ENCODE peak calls at places on chromosomes 2 and 18, in seven cellular contexts. H is suprapubic skin, I is esophagus squamous epithelium, F is endothelial cell of umbilical vein, W is vagina, M is GM12891, U is IMR-90. T is an unnamed sample.

GRCh38 chr2:8872821-8873432 is 35.5 kb upstream of the KIDINS220 start:
- DNase-seq in H (no peak), I (no peak), F (peak), W (no peak), M (peak), U (peak), T (peak)

GRCh38 chr2:1487758-1488715 is 74.8 kb downstream of the TPO start:
- DNase-seq in H (peak), I (no peak), F (no peak), W (peak), M (no peak), U (no peak), T (no peak)

GRCh38 chr2:237030382-237030781 is 55.3 kb upstream of the COPS8 start:
- DNase-seq in H (no peak), I (no peak), F (no peak), W (no peak), M (no peak), U (no peak), T (no peak)

GRCh38 chr2:108637304-108637669 is 82.0 kb upstream of the RANBP2 start:
- DNase-seq in H (no peak), I (no peak), F (peak), W (no peak), M (peak), U (peak), T (peak)

GRCh38 chr2:105486762-105487141 is 87.9 kb upstream of the FHL2 start:
- DNase-seq in H (no peak), I (no peak), F (no peak), W (no peak), M (no peak), U (no peak), T (no peak)

GRCh38 chr2:182717451-182718215 is 1.6 kb downstream of the DNAJC10 start:
- DNase-seq in H (no peak), I (no peak), F (peak), W (no peak), M (no peak), U (no peak), T (no peak)

GRCh38 chr2:136058262-136058661 is 59.7 kb downstream of the CXCR4 start:
- DNase-seq in H (no peak), I (no peak), F (no peak), W (no peak), M (no peak), U (no peak), T (no peak)

GRCh38 chr2:104849618-104850097 is 4.3 kb upstream of the POU3F3 start:
- DNase-seq in H (no peak), I (no peak), F (peak), W (no peak), M (no peak), U (peak), T (peak)

GRCh38 chr18:61743775-61744531 is 148.9 kb downstream of the RNF152 start:
- DNase-seq in H (no peak), I (no peak), F (no peak), W (no peak), M (no peak), U (peak), T (no peak)

GRCh38 chr2:131104487-131105155 is 515 bp upstream of the PLEKHB2 start:
- DNase-seq in H (peak), I (no peak), F (peak), W (peak), M (peak), U (peak), T (peak)

GRCh38 chr2:221574231-221574570 is 2.1 kb upstream of the EPHA4 start:
- DNase-seq in H (no peak), I (no peak), F (peak), W (no peak), M (no peak), U (no peak), T (no peak)

GRCh38 chr2:221571391-221572179 is 519 bp downstream of the EPHA4 start:
- DNase-seq in H (no peak), I (no peak), F (peak), W (no peak), M (no peak), U (peak), T (peak)

GRCh38 chr2:221572180-221572820 is at the start of gene EPHA4:
- DNase-seq in H (peak), I (no peak), F (peak), W (peak), M (peak), U (peak), T (peak)

GRCh38 chr2:221572821-221573429 is 821 bp upstream of the EPHA4 start:
- DNase-seq in H (no peak), I (no peak), F (peak), W (peak), M (peak), U (peak), T (peak)

DNA sequence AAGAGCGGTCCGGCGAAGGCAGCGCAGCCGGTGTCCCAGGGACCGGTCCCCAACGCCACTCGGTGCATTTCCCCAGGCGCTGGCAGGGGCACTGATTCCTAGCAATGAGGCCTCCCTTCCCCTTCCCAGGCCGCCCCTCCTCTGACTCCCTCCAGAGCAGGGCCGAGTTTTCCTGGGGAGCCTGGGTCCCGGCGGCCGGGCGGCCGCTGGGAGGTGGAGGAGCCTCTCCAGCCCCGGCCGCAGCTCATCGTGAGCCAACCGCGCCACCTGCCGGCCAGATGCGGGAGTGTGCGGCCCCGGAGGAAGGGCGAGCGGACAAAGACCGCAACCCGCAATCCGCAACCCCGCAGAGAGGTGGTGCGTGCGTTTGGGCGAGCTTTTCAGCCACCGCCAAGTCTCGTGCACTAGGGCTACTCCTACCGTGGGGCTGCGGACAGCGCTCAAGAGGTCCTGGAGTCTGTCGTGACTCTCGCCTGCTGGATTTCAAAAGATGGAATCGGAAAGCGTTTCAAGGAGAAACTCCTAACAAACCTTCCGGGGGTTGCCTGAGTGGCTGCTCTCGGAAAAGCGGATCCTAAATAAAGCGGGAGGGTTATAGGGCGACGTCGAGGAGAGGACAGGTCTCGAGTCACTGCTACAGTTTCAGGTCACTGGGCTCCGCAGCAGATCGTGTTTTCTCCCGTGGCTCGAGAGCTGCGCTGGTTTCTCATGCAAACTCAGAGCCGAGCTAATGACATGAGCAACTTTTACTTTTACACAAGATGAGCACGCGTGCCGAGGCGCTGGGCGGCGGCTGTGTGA is 1.5 kb upstream of the EPHA4 start:
- DNase-seq in H (peak), I (no peak), F (peak), W (peak), M (peak), U (peak), T (peak)
- TF ChIP-seq POLR2A in H (no peak), I (no peak), F (no peak), W (no peak), M (no peak), U (no peak), T (no peak)

DNA sequence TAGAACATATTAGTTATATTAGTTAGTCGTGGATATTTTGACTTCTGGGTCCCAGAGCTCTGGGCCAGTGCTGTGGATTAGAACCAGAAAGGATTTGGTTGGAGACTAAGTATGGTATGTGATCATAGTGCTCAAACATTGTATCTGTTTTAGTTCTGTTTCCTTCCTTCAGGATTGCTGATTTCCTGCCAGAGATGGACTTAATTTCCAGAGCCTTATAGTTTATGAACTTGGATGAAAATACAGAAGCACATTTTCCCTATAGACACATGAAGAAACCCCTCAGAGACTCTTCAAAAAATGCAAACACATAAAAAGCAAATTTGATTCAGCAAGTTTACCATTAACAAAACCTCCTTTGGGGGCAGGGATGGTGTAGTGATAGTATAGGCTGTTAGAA is 88.6 kb upstream of the EFEMP1 start:
- DNase-seq in H (no peak), I (no peak), F (peak), W (no peak), M (no peak), U (no peak), T (no peak)
- TF ChIP-seq POLR2A in H (no peak), I (no peak), F (peak), W (no peak), M (no peak), U (no peak), T (no peak)

GRCh38 chr2:27261241-27261925 is 1.5 kb downstream of the SLC30A3 start:
- DNase-seq in H (no peak), I (no peak), F (no peak), W (no peak), M (no peak), U (no peak), T (no peak)

GRCh38 chr2:27261926-27262298 is 935 bp downstream of the SLC30A3 start:
- DNase-seq in H (no peak), I (no peak), F (no peak), W (no peak), M (no peak), U (no peak), T (no peak)

GRCh38 chr2:27264253-27264752 is 1.5 kb upstream of the SLC30A3 start:
- DNase-seq in H (no peak), I (no peak), F (peak), W (no peak), M (no peak), U (no peak), T (no peak)

GRCh38 chr2:27263287-27264252 is 723 bp upstream of the SLC30A3 start:
- DNase-seq in H (no peak), I (no peak), F (peak), W (no peak), M (no peak), U (no peak), T (no peak)

GRCh38 chr2:27262379-27263286 is at the start of gene SLC30A3:
- DNase-seq in H (no peak), I (no peak), F (peak), W (no peak), M (peak), U (no peak), T (peak)
- TF ChIP-seq POLR2A in H (no peak), I (no peak), F (no peak), W (no peak), M (no peak), U (no peak), T (no peak)

DNA sequence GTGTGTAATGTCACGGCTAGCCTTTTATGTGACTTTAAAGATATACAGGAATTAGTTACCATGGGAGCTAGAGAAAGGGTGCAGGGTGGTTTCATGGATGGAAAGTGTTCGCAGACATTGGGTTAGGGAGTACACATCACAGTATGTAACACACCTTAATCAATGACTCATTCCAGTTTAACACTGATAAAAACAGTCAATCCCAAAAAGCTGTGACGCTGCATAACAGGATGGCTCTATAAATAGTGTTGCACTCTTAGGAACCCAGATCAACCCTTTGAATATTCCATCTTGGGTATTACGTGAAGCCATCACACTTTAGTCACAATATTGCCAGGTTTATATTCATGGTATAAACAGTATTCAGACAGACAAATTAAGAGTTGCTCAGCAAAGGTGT is 33.6 kb downstream of the CAB39 start:
- DNase-seq in H (no peak), I (no peak), F (no peak), W (no peak), M (no peak), U (no peak), T (peak)
- TF ChIP-seq POLR2A in H (no peak), I (no peak), F (no peak), W (no peak), M (no peak), U (no peak), T (no peak)

GRCh38 chr2:74533464-74533863 is 3.7 kb downstream of the HTRA2 start:
- DNase-seq in H (no peak), I (no peak), F (no peak), W (no peak), M (no peak), U (no peak), T (no peak)

GRCh38 chr2:74532222-74532621 is 2.5 kb downstream of the HTRA2 start:
- DNase-seq in H (no peak), I (no peak), F (peak), W (no peak), M (no peak), U (peak), T (peak)

GRCh38 chr2:74535440-74535965 is 5.8 kb downstream of the HTRA2 start:
- DNase-seq in H (no peak), I (no peak), F (no peak), W (no peak), M (no peak), U (no peak), T (no peak)

GRCh38 chr2:74536166-74536950 is 6.6 kb downstream of the HTRA2 start:
- DNase-seq in H (no peak), I (no peak), F (no peak), W (no peak), M (no peak), U (no peak), T (no peak)

GRCh38 chr2:74534411-74534810 is 4.7 kb downstream of the HTRA2 start:
- DNase-seq in H (no peak), I (no peak), F (no peak), W (no peak), M (no peak), U (no peak), T (no peak)
- TF ChIP-seq POLR2A in H (no peak), I (no peak), F (no peak), W (no peak), M (no peak), U (no peak), T (peak)

T was measured in erythroblast.